ENCODE peak calls at places on chromosomes 13 and 19, in seven cellular contexts. D is uterus; R is stimulated activated CD8-positive, alpha-beta memory T cell treated with anti-CD3 and anti-CD28 coated beads, Interleukin-15, amount 100 ng/mL, for 24 hours; F is NCI-H2029 treated with DMSO at 0.1 percent for 48 hours; Q is fibroblast of lung; P is NCI-H1694; K is EL. C is an unnamed sample.

GRCh38 chr13:66312312-66313087 is 917.6 kb downstream of the PCDH9 start:
- DNase-seq in D (no peak), R (no peak), F (no peak), Q (peak; percentile 79), P (peak; percentile 5), K (peak; percentile 67), C (no peak)

GRCh38 chr13:30362869-30363268 is 55.5 kb upstream of the KATNAL1 start:
- DNase-seq in D (no peak), R (no peak), F (no peak), Q (no peak), P (no peak), K (no peak), C (no peak)

GRCh38 chr19:31518216-31518615 is 169.0 kb upstream of the TSHZ3 start:
- DNase-seq in D (no peak), R (no peak), F (no peak), Q (no peak), P (no peak), K (no peak), C (no peak)

GRCh38 chr13:37427843-37428494 is 170.6 kb downstream of the POSTN start:
- DNase-seq in D (no peak), R (no peak), F (no peak), Q (no peak), P (no peak), K (no peak), C (peak; percentile 13)

GRCh38 chr13:43785681-43786471 is 896 bp downstream of the ENOX1 start:
- DNase-seq in D (peak; percentile 86), R (no peak), F (no peak), Q (peak; percentile 77), P (peak; percentile 68), K (peak; percentile 77), C (peak; percentile 81)

GRCh38 chr13:44493213-44493812 is 82.8 kb downstream of the TSC22D1 start:
- DNase-seq in D (no peak), R (no peak), F (no peak), Q (no peak), P (no peak), K (no peak), C (peak; percentile 4)

GRCh38 chr19:43452517-43453045 is 12.8 kb downstream of the LYPD3 start:
- DNase-seq in D (no peak), R (no peak), F (no peak), Q (no peak), P (no peak), K (no peak), C (no peak)

GRCh38 chr19:29029271-29029670 is 183.7 kb downstream of the UQCRFS1 start:
- DNase-seq in D (no peak), R (no peak), F (no peak), Q (no peak), P (no peak), K (peak; percentile 5), C (no peak)

GRCh38 chr19:3117746-3118145 is 18.1 kb upstream of the GNA15 start:
- DNase-seq in D (no peak), R (no peak), F (no peak), Q (no peak), P (no peak), K (no peak), C (no peak)

GRCh38 chr13:36857273-36857672 is 38.3 kb downstream of the RFXAP start:
- DNase-seq in D (no peak), R (no peak), F (no peak), Q (no peak), P (no peak), K (no peak), C (no peak)

GRCh38 chr13:46641274-46642081 is 88.5 kb downstream of the LRCH1 start:
- DNase-seq in D (peak; percentile 46), R (no peak), F (no peak), Q (no peak), P (no peak), K (no peak), C (no peak)

GRCh38 chr13:38180100-38180499 is 169.6 kb upstream of the UFM1 start:
- DNase-seq in D (no peak), R (no peak), F (no peak), Q (no peak), P (no peak), K (peak; percentile 73), C (no peak)

GRCh38 chr19:3977242-3978143 is 6.6 kb upstream of the DAPK3 start:
- DNase-seq in D (peak; percentile 15), R (no peak), F (no peak), Q (no peak), P (no peak), K (no peak), C (peak; percentile 47)

C was measured in iPS-NIHi11.